ENCODE peak calls at places on chromosome 1, in six cellular contexts. A, C, Q, O, J and V are unnamed samples.
A peak's percentile ranks its signal among the peaks of the same experiment; 100 is the strongest.

GRCh38 chr1:229224308-229224707 is 46.6 kb upstream of the RAB4A start:
- DNase-seq in J (no peak), Q (no peak), A (peak; percentile 42), O (no peak), C (no peak), V (no peak)

GRCh38 chr1:59845091-59845490 is 30.3 kb downstream of the HOOK1 start:
- DNase-seq in Q (no peak), A (no peak), O (no peak), C (no peak), J (no peak), V (no peak)

GRCh38 chr1:241751524-241751923 is 96.5 kb upstream of the EXO1 start:
- DNase-seq in A (no peak), J (peak; percentile 65), Q (no peak), C (no peak), O (no peak), V (no peak)

GRCh38 chr1:197559655-197560054 is 215.6 kb downstream of the DENND1B start:
- DNase-seq in C (no peak), J (no peak), A (no peak), O (no peak), Q (no peak), V (no peak)

GRCh38 chr1:92030701-92031107 is 919 bp downstream of the EPHX4 start:
- DNase-seq in A (peak; percentile 80), C (no peak), Q (peak; percentile 72), O (no peak), J (no peak), V (no peak)

GRCh38 chr1:214970016-214970415 is 112.5 kb upstream of the KCNK2 start:
- DNase-seq in Q (no peak), J (no peak), A (no peak), C (no peak), O (no peak), V (no peak)

GRCh38 chr1:56551691-56552090 is 27.7 kb downstream of the PLPP3 start:
- DNase-seq in A (no peak), O (no peak), Q (no peak), J (no peak), C (no peak), V (no peak)

GRCh38 chr1:192977089-192977706 is 82.0 kb downstream of the UCHL5 start:
- DNase-seq in O (no peak), A (no peak), Q (no peak), J (no peak), C (no peak), V (no peak)

GRCh38 chr1:205424881-205425635 is 3.2 kb upstream of the LEMD1 start:
- DNase-seq in A (no peak), O (no peak), J (no peak), C (no peak), Q (no peak), V (no peak)

GRCh38 chr1:43913051-43913501 is 20.5 kb upstream of the ARTN start:
- DNase-seq in Q (no peak), C (no peak), A (no peak), O (no peak), J (peak; percentile 28), V (no peak)

GRCh38 chr1:3294450-3294849 is 160.0 kb upstream of the ARHGEF16 start:
- DNase-seq in Q (no peak), J (no peak), A (no peak), O (no peak), C (peak; percentile 3), V (no peak)

GRCh38 chr1:196309386-196309785 is 298.9 kb downstream of the KCNT2 start:
- DNase-seq in Q (no peak), C (no peak), J (no peak), A (peak; percentile 59), O (peak; percentile 37), V (no peak)

GRCh38 chr1:8274396-8274795 is 43.5 kb upstream of the SLC45A1 start:
- DNase-seq in A (no peak), O (no peak), J (no peak), Q (no peak), C (no peak), V (no peak)

GRCh38 chr1:35932941-35933340 is 2.0 kb downstream of the AGO3 start:
- DNase-seq in A (no peak), J (no peak), C (no peak), Q (no peak), O (no peak), V (no peak)
- H3K4me3 ChIP-seq in A (peak overlapping the region; percentile 91), J (no peak overlapping the region), C (no peak overlapping the region), Q (no peak overlapping the region), O (peak overlapping the region; percentile 93), V (no peak overlapping the region)

GRCh38 chr1:53618218-53619087 is 120.5 kb downstream of the GLIS1 start:
- DNase-seq in Q (no peak), O (no peak), J (peak; percentile 24), A (no peak), C (no peak), V (no peak)

GRCh38 chr1:53616511-53616910 is 122.5 kb downstream of the GLIS1 start:
- DNase-seq in O (no peak), A (no peak), C (no peak), Q (no peak), J (peak; percentile 53), V (no peak)

GRCh38 chr1:53615101-53615500 is 123.9 kb downstream of the GLIS1 start:
- DNase-seq in O (no peak), C (no peak), Q (no peak), A (no peak), J (peak; percentile 47), V (no peak)

GRCh38 chr1:53617382-53618217 is 121.4 kb downstream of the GLIS1 start:
- DNase-seq in Q (no peak), C (no peak), A (no peak), J (peak; percentile 63), O (no peak), V (no peak)

GRCh38 chr1:53616927-53617326 is 122.0 kb downstream of the GLIS1 start:
- DNase-seq in A (no peak), C (no peak), Q (no peak), O (no peak), J (peak; percentile 52), V (no peak)
- TF ChIP-seq CTCF in A (peak; percentile 12), C (no peak), Q (no peak), O (no peak), J (no peak), V (no peak)

GRCh38 chr1:27959792-27960603 is at the start of gene XKR8:
- DNase-seq in A (peak; percentile 79), J (peak; percentile 90), O (peak; percentile 69), C (peak; percentile 84), Q (peak; percentile 12), V (no peak)
- H3K4me3 ChIP-seq in A (peak within 1 kb of the TSS; percentile 74), J (peak within 1 kb of the TSS; percentile 72), O (peak within 1 kb of the TSS; percentile 63), C (peak within 1 kb of the TSS; percentile 69), Q (peak within 1 kb of the TSS; percentile 64), V (peak within 1 kb of the TSS; percentile 69)

GRCh38 chr1:66607458-66607857 is 73.5 kb downstream of the SGIP1 start:
- DNase-seq in J (no peak), A (no peak), O (peak; percentile 11), C (no peak), Q (no peak), V (no peak)
- TF ChIP-seq CTCF in J (no peak), A (no peak), O (peak; percentile 33), C (no peak), Q (peak; percentile 4), V (peak; percentile 23)

GRCh38 chr1:160646192-160646591 is 652 bp downstream of the SLAMF1 start:
- DNase-seq in J (no peak), O (no peak), C (no peak), Q (no peak), A (no peak), V (no peak)

GRCh38 chr1:160644399-160644798 is 2.4 kb downstream of the SLAMF1 start:
- DNase-seq in C (no peak), A (no peak), J (no peak), Q (no peak), O (no peak), V (no peak)

GRCh38 chr1:160647329-160647720 is 481 bp upstream of the SLAMF1 start:
- DNase-seq in J (no peak), Q (no peak), A (no peak), O (no peak), C (no peak), V (no peak)

GRCh38 chr1:160646711-160647328 is at the start of gene SLAMF1:
- DNase-seq in J (no peak), C (peak; percentile 44), Q (no peak), A (no peak), O (peak; percentile 39), V (peak; percentile 66)

DNA sequence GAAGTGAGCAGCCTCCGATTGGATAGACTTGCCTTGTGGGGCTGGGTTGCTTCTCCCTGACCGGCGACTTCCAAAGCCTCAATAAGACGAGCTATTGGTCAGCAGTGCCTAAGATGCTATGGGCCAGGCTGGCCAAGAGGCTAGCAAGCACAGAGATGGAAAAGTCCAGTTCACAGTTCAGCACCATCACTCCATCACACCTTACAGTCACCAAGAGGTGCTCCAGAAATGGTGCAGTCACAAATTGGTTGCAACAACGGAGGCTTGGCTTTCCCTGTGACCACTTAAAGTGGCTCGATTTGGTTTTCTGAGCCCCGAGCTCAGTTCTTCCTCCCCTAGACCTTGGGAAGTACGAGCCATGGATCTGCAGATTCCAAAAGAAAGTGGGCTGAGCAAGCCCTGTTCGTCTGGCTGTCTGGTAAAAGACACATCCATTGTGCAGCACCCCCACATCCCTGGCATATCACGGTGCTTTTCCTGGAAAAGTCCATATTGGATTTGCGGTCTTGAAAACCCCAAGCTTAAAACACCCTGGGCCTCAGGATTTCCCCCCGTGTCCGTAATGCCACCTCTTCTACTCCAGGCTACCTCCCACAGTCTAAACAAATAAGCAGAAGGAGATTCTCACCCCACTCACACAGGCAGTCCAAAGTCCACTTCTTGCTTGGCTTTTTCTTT is 1.3 kb downstream of the SLAMF1 start:
- DNase-seq in J (no peak), O (no peak), A (no peak), Q (no peak), C (no peak), V (no peak)
- H3K4me3 ChIP-seq in J (no peak overlapping the region), O (no peak overlapping the region), A (no peak overlapping the region), Q (no peak overlapping the region), C (peak overlapping the region; percentile 51), V (peak overlapping the region; percentile 95)

DNA sequence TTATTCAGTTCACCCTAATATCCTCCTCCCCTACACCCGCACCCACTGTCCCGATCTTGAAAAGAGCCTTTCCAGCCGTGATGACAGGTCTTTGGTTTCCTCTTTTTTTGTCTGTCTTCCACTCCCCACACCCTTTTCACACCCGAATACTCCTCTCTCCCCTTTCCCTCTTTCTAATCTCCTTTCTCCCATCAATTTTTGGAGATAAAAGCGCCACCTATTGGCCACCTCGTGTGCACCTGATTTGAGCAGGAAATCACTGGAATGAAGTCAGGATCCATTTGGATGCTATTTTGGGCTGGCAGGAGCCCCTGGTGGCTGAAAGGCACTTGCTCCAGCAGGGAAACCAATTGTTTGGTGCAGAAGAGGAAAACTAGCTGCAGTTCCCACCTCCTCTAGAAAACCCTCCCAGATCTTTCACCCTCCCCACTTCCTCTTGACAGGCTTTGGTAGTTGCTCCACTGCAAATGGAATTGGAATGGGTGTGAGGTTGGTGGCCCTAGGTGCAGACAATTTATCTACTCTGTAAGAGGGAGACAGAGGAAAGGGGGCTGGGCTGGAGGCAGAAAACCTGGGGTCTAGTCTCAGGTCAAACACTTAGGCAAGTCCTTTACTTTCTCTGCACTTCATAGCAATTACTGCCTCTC is 8.4 kb downstream of the FOXE3 start:
- DNase-seq in J (no peak), A (peak; percentile 82), Q (no peak), C (no peak), O (peak; percentile 41), V (no peak)
- TF ChIP-seq CTCF in J (peak; percentile 63), A (peak; percentile 96), Q (peak; percentile 83), C (peak; percentile 26), O (peak; percentile 93), V (peak; percentile 60)